ENCODE peak calls at places on chromosomes 11 and 22, in ten cellular contexts. A, J, U, D, G, V, E, B, Q and W are unnamed samples. For H3K4me1, the result is how much of the 10 kb centered on the place peaks cover.

GRCh38 chr22:48422900-48423480 is 1404.7 kb downstream of the BRD1 start:
- DNase-seq in A (no peak), J (no peak), U (no peak), D (no peak), G (peak), V (no peak), E (no peak), B (no peak), Q (no peak), W (no peak)

GRCh38 chr22:30234786-30235470 is 11.6 kb downstream of the LIF start:
- DNase-seq in A (no peak), J (no peak), U (no peak), D (no peak), G (no peak), V (no peak), E (peak), B (no peak), Q (no peak), W (no peak)

GRCh38 chr11:72786305-72787261 is 7.3 kb downstream of the STARD10 start:
- DNase-seq in A (no peak), J (no peak), U (no peak), D (no peak), G (peak), V (no peak), E (no peak), B (no peak), Q (peak), W (peak)

GRCh38 chr11:22433066-22433450 is 94.9 kb downstream of the SLC17A6 start:
- DNase-seq in A (no peak), J (no peak), U (no peak), D (peak), G (no peak), V (no peak), E (no peak), B (no peak), Q (no peak), W (no peak)

GRCh38 chr22:36577019-36577418 is 48.1 kb upstream of the EIF3D start:
- DNase-seq in A (no peak), J (no peak), U (no peak), D (no peak), G (no peak), V (peak), E (peak), B (peak), Q (no peak), W (no peak)

GRCh38 chr22:46076651-46077339 is 73.5 kb upstream of the PPARA start:
- DNase-seq in A (no peak), J (no peak), U (no peak), D (peak), G (peak), V (no peak), E (peak), B (no peak), Q (peak), W (no peak)

GRCh38 chr11:128879817-128880216 is 11.3 kb upstream of the KCNJ5 start:
- DNase-seq in A (no peak), J (no peak), U (no peak), D (peak), G (no peak), V (no peak), E (no peak), B (no peak), Q (no peak), W (no peak)

GRCh38 chr11:77109236-77110019 is 6.8 kb downstream of the OMP start:
- DNase-seq in A (no peak), J (no peak), U (no peak), D (no peak), G (no peak), V (no peak), E (peak), B (no peak), Q (no peak), W (no peak)

GRCh38 chr22:39457546-39458442 is 982 bp downstream of the MGAT3 start:
- DNase-seq in A (no peak), J (no peak), U (peak), D (no peak), G (no peak), V (no peak), E (no peak), B (no peak), Q (no peak), W (no peak)

GRCh38 chr22:45166935-45167334 is 3.2 kb downstream of the NUP50 start:
- DNase-seq in A (no peak), J (no peak), U (no peak), D (no peak), G (no peak), V (no peak), E (no peak), B (no peak), Q (no peak), W (no peak)

GRCh38 chr11:41116970-41117369 is 342.5 kb downstream of the LRRC4C start:
- DNase-seq in A (no peak), J (no peak), U (peak), D (peak), G (no peak), V (no peak), E (no peak), B (no peak), Q (no peak), W (no peak)

GRCh38 chr11:107545101-107545514 is 20.4 kb downstream of the ALKBH8 start:
- DNase-seq in A (no peak), J (no peak), U (no peak), D (no peak), G (no peak), V (no peak), E (peak), B (peak), Q (no peak), W (no peak)

GRCh38 chr11:103863497-103863896 is 172.9 kb upstream of the DDI1 start:
- DNase-seq in A (no peak), J (no peak), U (no peak), D (no peak), G (no peak), V (no peak), E (peak), B (no peak), Q (no peak), W (no peak)

GRCh38 chr11:86449993-86450629 is 75.4 kb downstream of the CCDC81 start:
- DNase-seq in A (no peak), J (no peak), U (no peak), D (no peak), G (no peak), V (no peak), E (no peak), B (no peak), Q (no peak), W (no peak)

GRCh38 chr11:126968915-126969314 is 31.7 kb downstream of the KIRREL3 start:
- DNase-seq in A (no peak), J (peak), U (peak), D (peak), G (no peak), V (no peak), E (peak), B (no peak), Q (no peak), W (no peak)

GRCh38 chr22:50157976-50158375 is 12.6 kb upstream of the PANX2 start:
- DNase-seq in A (no peak), J (no peak), U (no peak), D (no peak), G (peak), V (no peak), E (no peak), B (no peak), Q (peak), W (peak)

GRCh38 chr11:29022676-29023075 is 914.5 kb downstream of the METTL15 start:
- DNase-seq in A (no peak), J (no peak), U (no peak), D (no peak), G (no peak), V (no peak), E (no peak), B (no peak), Q (no peak), W (no peak)

GRCh38 chr11:62501432-62501891 is 45.1 kb downstream of the AHNAK start:
- DNase-seq in A (no peak), J (no peak), U (peak), D (no peak), G (no peak), V (no peak), E (peak), B (no peak), Q (no peak), W (no peak)

GRCh38 chr22:36419177-36419911 is 31.6 kb upstream of the MYH9 start:
- DNase-seq in A (no peak), J (peak), U (peak), D (peak), G (no peak), V (no peak), E (peak), B (no peak), Q (peak), W (peak)

GRCh38 chr11:16484434-16484833 is 128.1 kb upstream of the SOX6 start:
- DNase-seq in A (no peak), J (no peak), U (no peak), D (no peak), G (no peak), V (no peak), E (no peak), B (no peak), Q (no peak), W (no peak)

GRCh38 chr22:42685941-42686666 is 34.6 kb downstream of the A4GALT start:
- DNase-seq in A (no peak), J (no peak), U (peak), D (peak), G (no peak), V (peak), E (no peak), B (no peak), Q (peak), W (peak)

GRCh38 chr11:19422257-19422656 is 181.5 kb upstream of the E2F8 start:
- DNase-seq in A (no peak), J (no peak), U (no peak), D (peak), G (no peak), V (no peak), E (no peak), B (no peak), Q (no peak), W (no peak)

GRCh38 chr11:112734207-112734606 is 227.0 kb upstream of the NCAM1 start:
- DNase-seq in A (no peak), J (no peak), U (peak), D (peak), G (no peak), V (no peak), E (peak), B (no peak), Q (no peak), W (peak)

GRCh38 chr11:99098751-99099150 is 78.0 kb downstream of the CNTN5 start:
- DNase-seq in A (no peak), J (peak), U (no peak), D (no peak), G (no peak), V (no peak), E (no peak), B (no peak), Q (no peak), W (no peak)

GRCh38 chr11:126697937-126698336 is 302.6 kb downstream of the KIRREL3 start:
- DNase-seq in A (no peak), J (no peak), U (no peak), D (no peak), G (no peak), V (no peak), E (no peak), B (no peak), Q (no peak), W (no peak)

GRCh38 chr22:44913198-44913983 is 96.4 kb downstream of the PHF21B start:
- DNase-seq in A (no peak), J (no peak), U (no peak), D (no peak), G (peak), V (no peak), E (no peak), B (no peak), Q (no peak), W (peak)

GRCh38 chr11:46676436-46677158 is 23.8 kb downstream of the ARHGAP1 start:
- DNase-seq in A (no peak), J (no peak), U (no peak), D (no peak), G (peak), V (no peak), E (no peak), B (no peak), Q (no peak), W (no peak)

GRCh38 chr11:31968774-31969433 is 122.0 kb upstream of the RCN1 start:
- DNase-seq in A (no peak), J (no peak), U (no peak), D (no peak), G (no peak), V (no peak), E (peak), B (no peak), Q (no peak), W (no peak)

GRCh38 chr11:19644316-19644715 is 68.3 kb upstream of the NAV2 start:
- DNase-seq in A (no peak), J (no peak), U (no peak), D (no peak), G (no peak), V (no peak), E (no peak), B (no peak), Q (no peak), W (no peak)

GRCh38 chr11:85823816-85824215 is 12.9 kb upstream of the SYTL2 start:
- DNase-seq in A (peak), J (peak), U (no peak), D (no peak), G (no peak), V (no peak), E (peak), B (no peak), Q (peak), W (no peak)

GRCh38 chr11:8617063-8617462 is 23.0 kb upstream of the STK33 start:
- DNase-seq in A (no peak), J (no peak), U (peak), D (no peak), G (no peak), V (no peak), E (no peak), B (no peak), Q (no peak), W (no peak)

DNA sequence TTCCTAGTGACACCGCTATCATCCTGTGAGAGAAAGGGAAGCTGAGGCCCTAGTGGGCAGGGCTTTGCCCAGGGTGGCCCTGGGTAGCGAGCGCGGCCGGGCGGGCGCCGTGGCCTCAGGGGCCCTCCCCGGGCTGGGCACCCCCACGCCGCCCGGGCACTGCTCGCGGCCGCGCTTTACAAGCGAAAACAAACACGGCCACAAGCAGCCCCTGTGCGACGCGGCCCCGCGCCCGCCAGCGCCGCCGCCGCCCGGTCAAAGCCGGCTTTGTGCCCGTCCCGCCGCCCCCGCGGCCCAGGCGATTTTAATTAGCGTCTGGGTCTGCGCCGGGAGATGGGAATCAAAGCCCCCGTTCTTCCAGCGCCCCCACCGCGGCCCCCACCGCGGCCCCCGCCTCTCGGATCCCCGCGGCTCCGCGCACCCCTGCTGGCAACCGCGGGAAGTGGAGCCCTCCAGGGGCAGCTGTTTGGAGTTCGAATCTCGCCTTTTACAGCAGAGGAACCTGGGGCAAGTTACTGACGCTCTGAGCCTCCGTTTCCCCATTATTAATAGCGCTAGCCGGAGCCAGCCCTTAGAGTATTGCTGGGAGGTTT is 47.9 kb downstream of the CHRDL2 start:
- DNase-seq in A (no peak), J (no peak), U (no peak), D (peak), G (peak), V (no peak), E (no peak), B (no peak), Q (peak), W (peak)
- TF ChIP-seq CTCF in A (no peak), J (peak), U (peak), D (peak), G (peak), V (no peak), E (peak), B (no peak), Q (peak), W (no peak)

GRCh38 chr11:120184946-120185677 is 25.7 kb upstream of the OAF start:
- DNase-seq in A (no peak), J (no peak), U (peak), D (no peak), G (peak), V (no peak), E (peak), B (no peak), Q (peak), W (peak)
- H3K4me1 ChIP-seq in A (under half), J (under half), U (under half), D (under half), G (under half), V (under half), E (under half), B (under half), Q (half or more), W (half or more)

DNA sequence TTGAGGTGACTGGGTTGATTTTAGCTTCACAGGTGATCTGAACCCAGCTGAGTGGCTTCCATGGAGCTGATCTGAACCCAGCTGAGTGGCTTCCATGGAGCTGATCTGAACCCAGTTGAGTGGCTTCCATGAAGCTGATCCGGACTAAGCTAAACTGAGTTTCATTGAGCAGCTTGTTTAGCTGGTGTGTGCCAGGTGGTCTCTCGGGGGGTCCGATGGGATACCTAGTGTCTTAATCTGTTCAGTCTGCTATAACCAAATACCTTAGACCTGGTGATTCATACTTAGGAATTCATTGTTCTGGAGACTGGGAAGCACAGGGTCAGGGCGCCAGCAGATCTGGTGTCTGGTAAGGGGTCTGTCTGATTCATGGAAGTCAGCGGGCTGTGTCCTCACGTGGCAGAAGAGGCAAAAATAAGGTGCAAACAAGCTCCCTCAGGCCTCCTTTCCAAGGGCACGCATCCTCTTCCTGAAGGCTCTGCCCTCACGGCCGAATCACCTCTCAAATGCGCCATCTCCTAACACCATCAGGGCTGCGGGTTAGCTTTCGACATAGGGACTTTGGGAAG is 52.5 kb upstream of the KCNQ1OT1 start:
- DNase-seq in A (no peak), J (no peak), U (no peak), D (no peak), G (peak), V (no peak), E (peak), B (no peak), Q (peak), W (no peak)
- TF ChIP-seq CTCF in A (no peak), J (no peak), U (no peak), D (no peak), G (no peak), V (no peak), E (no peak), B (no peak), Q (no peak), W (no peak)

GRCh38 chr11:130310622-130311021 is 4.1 kb downstream of the ZBTB44 start:
- DNase-seq in A (no peak), J (no peak), U (no peak), D (no peak), G (no peak), V (no peak), E (no peak), B (no peak), Q (no peak), W (no peak)
- H3K4me1 ChIP-seq in A (under half), J (under half), U (under half), D (under half), G (under half), V (under half), E (under half), B (under half), Q (under half), W (under half)